ENCODE peak calls at places on chromosomes 5 and 9, in five cellular contexts. X, T, O, Z and Q are unnamed samples.

GRCh38 chr5:179265529-179266290 is 79.6 kb downstream of the ADAMTS2 start:
- DNase-seq in Z (peak), X (no peak), O (peak), T (peak), Q (no peak)

GRCh38 chr5:124742983-124743533 is 3.4 kb downstream of the ZNF608 start:
- DNase-seq in T (no peak), O (peak), Z (peak), X (no peak), Q (no peak)

GRCh38 chr9:16293610-16294009 is 576.9 kb downstream of the BNC2 start:
- DNase-seq in O (no peak), X (no peak), T (no peak), Z (no peak), Q (no peak)

GRCh38 chr9:91424403-91425176 is 958 bp upstream of the NFIL3 start:
- DNase-seq in T (no peak), X (peak), Z (peak), O (peak), Q (no peak)

GRCh38 chr9:69023650-69024049 is 9.7 kb upstream of the PRKACG start:
- DNase-seq in T (no peak), O (peak), Z (no peak), X (no peak), Q (no peak)

GRCh38 chr5:81749562-81750307 is 1.2 kb downstream of the SSBP2 start:
- DNase-seq in O (peak), X (no peak), T (no peak), Z (no peak), Q (peak)

GRCh38 chr9:35517136-35517535 is 27.2 kb downstream of the RUSC2 start:
- DNase-seq in O (no peak), Z (peak), X (no peak), T (no peak), Q (no peak)

GRCh38 chr5:17928571-17928970 is 294.3 kb downstream of the TAF11L14 start:
- DNase-seq in O (peak), Z (peak), X (no peak), T (no peak), Q (no peak)

GRCh38 chr9:7209990-7210389 is 452.2 kb downstream of the KDM4C start:
- DNase-seq in T (no peak), Z (no peak), O (no peak), X (no peak), Q (no peak)

GRCh38 chr5:9207820-9208418 is 338.0 kb downstream of the SEMA5A start:
- DNase-seq in Z (peak), X (peak), T (no peak), O (no peak), Q (peak)

GRCh38 chr9:20290287-20290686 is 332.0 kb downstream of the MLLT3 start:
- DNase-seq in T (no peak), O (no peak), Z (no peak), X (no peak), Q (no peak)
- H3K4me3 ChIP-seq in T (no peak), O (no peak), Z (no peak), X (no peak), Q (no peak)

DNA sequence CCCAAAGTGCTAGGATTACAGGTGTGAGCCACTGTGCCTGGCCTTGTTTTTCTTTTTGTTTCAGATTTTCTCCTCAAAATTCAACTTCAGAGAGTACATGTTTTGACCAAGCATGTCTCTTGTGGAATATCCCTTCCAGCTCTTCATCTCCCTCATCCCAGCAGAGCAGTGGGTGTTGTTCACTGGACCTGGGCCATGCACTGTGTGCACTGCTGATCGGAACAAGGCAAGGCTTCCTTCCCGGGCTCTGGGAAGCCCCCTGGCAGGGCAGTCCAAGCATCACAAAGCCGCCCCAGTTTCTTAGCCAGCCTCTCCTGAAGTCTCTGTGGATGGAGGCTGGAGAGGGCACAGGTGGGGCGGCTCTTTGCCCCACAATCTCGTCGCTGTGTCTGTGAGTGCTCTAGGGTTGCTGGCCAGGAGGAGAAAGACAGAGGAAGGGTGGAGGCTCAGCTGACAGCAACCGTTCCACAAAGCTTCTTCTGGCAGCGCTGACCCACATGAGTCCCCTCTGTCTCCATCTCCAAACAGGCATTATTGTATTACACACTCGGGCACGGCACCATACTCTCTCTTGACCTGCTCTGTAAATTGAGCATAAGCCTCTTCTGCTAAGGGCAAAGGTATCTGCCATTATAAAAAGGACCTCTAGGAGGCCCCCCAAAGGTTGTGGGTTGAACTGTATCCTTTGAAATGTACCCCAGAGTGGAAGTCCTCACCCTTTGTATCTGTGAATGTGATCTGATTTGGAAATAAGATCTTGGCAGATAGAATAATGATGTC is 89.6 kb downstream of the TARS1 start:
- DNase-seq in X (no peak), Z (no peak), T (no peak), O (no peak), Q (no peak)
- TF ChIP-seq CTCF in X (no peak), Z (peak), T (no peak), O (no peak), Q (peak)

GRCh38 chr5:74424162-74424868 is 216.2 kb downstream of the ENC1 start:
- DNase-seq in X (no peak), Z (peak), T (no peak), O (peak), Q (no peak)
- H3K4me3 ChIP-seq in X (no peak), Z (no peak), T (no peak), O (no peak), Q (no peak)

DNA sequence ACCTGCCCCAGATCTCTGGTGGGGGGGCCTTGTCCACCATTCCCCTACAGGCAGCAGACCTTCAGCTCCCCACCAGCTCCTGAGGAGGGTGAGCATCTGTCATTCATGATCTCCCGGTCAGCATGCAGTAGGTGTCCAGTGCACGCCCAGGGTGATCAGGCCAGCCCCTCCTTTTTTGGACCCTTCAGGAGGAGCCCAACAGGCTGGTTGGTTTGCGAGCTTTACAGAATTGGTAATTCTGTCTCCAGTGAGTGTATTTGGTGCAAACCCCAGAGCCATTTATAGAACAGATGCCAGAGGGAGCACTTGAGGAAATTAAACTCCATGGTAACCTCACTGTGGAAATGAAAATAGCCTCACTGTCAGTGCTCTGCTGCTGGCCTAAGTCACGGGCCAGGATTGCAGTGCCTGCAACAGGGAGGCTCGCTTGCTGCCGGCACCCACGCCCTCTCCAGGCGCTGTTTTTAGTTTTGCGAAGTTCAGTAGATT is 23.4 kb downstream of the WNK2 start:
- DNase-seq in Z (peak), O (no peak), T (peak), X (no peak), Q (no peak)
- TF ChIP-seq CTCF in Z (no peak), O (no peak), T (no peak), X (no peak), Q (no peak)

DNA sequence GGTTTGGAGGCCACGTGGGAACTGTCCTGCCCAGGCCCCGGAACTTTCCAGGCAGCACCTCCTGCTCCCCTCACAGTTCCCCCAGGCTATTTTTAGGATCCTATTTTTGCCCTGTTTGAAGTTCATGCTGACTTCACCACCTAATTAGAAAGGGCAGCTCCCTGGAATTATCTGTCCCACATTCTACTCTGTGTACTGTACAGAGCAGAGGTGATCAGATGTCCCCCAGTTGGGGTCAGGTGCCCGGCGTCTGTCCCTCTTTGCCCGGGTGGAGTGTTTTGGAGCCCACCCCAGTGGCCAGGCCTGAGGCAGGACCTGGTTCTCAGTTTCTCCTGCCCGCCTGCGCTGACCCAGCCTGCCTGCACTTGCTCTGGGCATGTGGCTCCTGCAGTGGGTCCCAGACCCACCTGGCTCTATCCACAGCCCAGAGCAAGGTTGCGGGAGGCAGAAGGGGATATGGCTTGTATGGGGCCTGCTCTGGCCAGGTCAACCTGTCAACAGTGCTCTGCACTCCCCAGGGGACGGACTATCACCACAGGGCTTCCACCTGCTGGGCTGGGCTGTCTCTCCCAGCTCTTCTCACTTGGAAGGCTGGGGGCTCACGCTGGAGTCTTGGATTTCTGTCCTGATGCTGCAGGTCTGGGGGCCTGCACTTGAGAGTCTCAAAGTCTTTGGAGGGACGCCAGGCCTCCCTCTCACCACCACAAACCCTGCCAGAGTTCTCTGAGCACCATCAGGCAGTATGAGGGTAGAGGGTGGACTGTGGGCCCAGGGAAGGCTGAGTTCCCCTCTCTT is 268.3 kb downstream of the GADD45G start:
- DNase-seq in O (no peak), Z (no peak), T (no peak), X (no peak), Q (no peak)
- H3K4me3 ChIP-seq in O (no peak), Z (no peak), T (no peak), X (no peak), Q (no peak)

GRCh38 chr5:15794117-15794985 is 294.4 kb downstream of the FBXL7 start:
- DNase-seq in Z (peak), O (no peak), X (no peak), T (no peak), Q (no peak)
- TF ChIP-seq CTCF in Z (peak), O (no peak), X (no peak), T (no peak), Q (no peak)

DNA sequence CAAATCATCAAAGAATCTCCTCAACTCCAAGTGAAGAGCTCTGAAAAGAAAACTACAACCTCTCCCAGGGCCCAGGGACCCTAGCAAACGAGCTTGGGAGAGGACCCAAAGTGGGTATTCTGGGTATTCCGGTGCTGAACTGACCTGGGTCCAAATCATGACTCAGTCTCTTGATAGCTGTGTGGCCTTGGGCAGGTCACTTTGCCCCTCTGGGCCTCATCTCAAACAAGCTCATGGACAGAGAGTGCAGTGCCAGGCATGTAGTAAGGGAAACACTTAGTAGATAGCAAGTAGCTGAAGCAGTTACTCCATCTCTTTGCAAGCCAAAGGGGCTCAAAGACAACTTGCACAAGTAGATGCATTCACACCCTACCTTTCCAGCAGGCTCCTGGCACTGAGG is 12.4 kb downstream of the ACSL6 start:
- DNase-seq in X (no peak), O (no peak), Z (no peak), T (no peak), Q (no peak)
- H3K4me3 ChIP-seq in X (no peak), O (no peak), Z (no peak), T (no peak), Q (no peak)

GRCh38 chr5:136063778-136064465 is 35.1 kb downstream of the TGFBI start:
- DNase-seq in O (no peak), X (no peak), Z (no peak), T (no peak), Q (no peak)

GRCh38 chr5:136061630-136062381 is 33.0 kb downstream of the TGFBI start:
- DNase-seq in O (no peak), X (no peak), Z (no peak), T (no peak), Q (no peak)

GRCh38 chr5:136064510-136064909 is 35.7 kb downstream of the TGFBI start:
- DNase-seq in T (no peak), O (no peak), Z (peak), X (no peak), Q (no peak)

GRCh38 chr5:136060963-136061362 is 32.2 kb downstream of the TGFBI start:
- DNase-seq in O (no peak), Z (no peak), X (no peak), T (no peak), Q (no peak)

GRCh38 chr5:136062563-136063274 is 33.9 kb downstream of the TGFBI start:
- DNase-seq in X (peak), O (no peak), Z (peak), T (no peak), Q (peak)
- TF ChIP-seq CTCF in X (peak), O (no peak), Z (peak), T (peak), Q (peak)